ENCODE peak calls at places on chromosome 1, in six cellular contexts. I is heart right ventricle, F is AG09319, K is type B pancreatic cell, E is testis, C is progenitor cell of endocrine pancreas. Z is an unnamed sample.
A peak's percentile ranks its signal among the peaks of the same experiment; 100 is the strongest.

GRCh38 chr1:20721117-20722061 is 3.6 kb upstream of the KIF17 start:
- DNase-seq in E (no peak), C (no peak), K (no peak), F (no peak), I (no peak), Z (no peak)

GRCh38 chr1:168333562-168334256 is 53.0 kb downstream of the TBX19 start:
- DNase-seq in F (no peak), C (no peak), K (no peak), E (no peak), I (no peak), Z (no peak)

GRCh38 chr1:91697322-91698260 is 188.4 kb downstream of the TGFBR3 start:
- DNase-seq in K (no peak), C (no peak), F (no peak), E (no peak), I (no peak), Z (peak; percentile 21)

GRCh38 chr1:209409786-209410185 is 173.7 kb upstream of the CAMK1G start:
- DNase-seq in F (no peak), I (no peak), C (no peak), E (no peak), K (no peak), Z (no peak)

GRCh38 chr1:201119826-201120225 is 7.2 kb downstream of the ASCL5 start:
- DNase-seq in K (no peak), C (no peak), E (no peak), F (no peak), I (peak; percentile 19), Z (no peak)

GRCh38 chr1:14650951-14651350 is 52.5 kb downstream of the KAZN start:
- DNase-seq in I (no peak), K (no peak), C (no peak), F (no peak), E (no peak), Z (no peak)

GRCh38 chr1:8182034-8182761 is 135.7 kb upstream of the SLC45A1 start:
- DNase-seq in K (no peak), C (no peak), E (no peak), F (no peak), I (no peak), Z (no peak)

GRCh38 chr1:240831922-240832321 is 220.0 kb upstream of the GREM2 start:
- DNase-seq in F (no peak), K (no peak), E (no peak), I (no peak), C (no peak), Z (no peak)

GRCh38 chr1:36304970-36305914 is 926 bp upstream of the SH3D21 start:
- DNase-seq in F (no peak), I (no peak), K (no peak), E (peak; percentile 12), C (no peak), Z (no peak)

GRCh38 chr1:18710002-18710401 is 79.4 kb downstream of the PAX7 start:
- DNase-seq in C (no peak), E (no peak), K (no peak), F (no peak), I (no peak), Z (no peak)

GRCh38 chr1:20058531-20058930 is 11.5 kb upstream of the PLA2G5 start:
- DNase-seq in E (no peak), K (no peak), I (no peak), C (no peak), F (no peak), Z (peak; percentile 11)

GRCh38 chr1:219963432-219963831 is 35.1 kb upstream of the SLC30A10 start:
- DNase-seq in F (no peak), E (no peak), I (no peak), C (no peak), K (no peak), Z (no peak)
- TF ChIP-seq CTCF in F (no peak), E (no peak), I (no peak), C (no peak), K (no peak), Z (no peak)

DNA sequence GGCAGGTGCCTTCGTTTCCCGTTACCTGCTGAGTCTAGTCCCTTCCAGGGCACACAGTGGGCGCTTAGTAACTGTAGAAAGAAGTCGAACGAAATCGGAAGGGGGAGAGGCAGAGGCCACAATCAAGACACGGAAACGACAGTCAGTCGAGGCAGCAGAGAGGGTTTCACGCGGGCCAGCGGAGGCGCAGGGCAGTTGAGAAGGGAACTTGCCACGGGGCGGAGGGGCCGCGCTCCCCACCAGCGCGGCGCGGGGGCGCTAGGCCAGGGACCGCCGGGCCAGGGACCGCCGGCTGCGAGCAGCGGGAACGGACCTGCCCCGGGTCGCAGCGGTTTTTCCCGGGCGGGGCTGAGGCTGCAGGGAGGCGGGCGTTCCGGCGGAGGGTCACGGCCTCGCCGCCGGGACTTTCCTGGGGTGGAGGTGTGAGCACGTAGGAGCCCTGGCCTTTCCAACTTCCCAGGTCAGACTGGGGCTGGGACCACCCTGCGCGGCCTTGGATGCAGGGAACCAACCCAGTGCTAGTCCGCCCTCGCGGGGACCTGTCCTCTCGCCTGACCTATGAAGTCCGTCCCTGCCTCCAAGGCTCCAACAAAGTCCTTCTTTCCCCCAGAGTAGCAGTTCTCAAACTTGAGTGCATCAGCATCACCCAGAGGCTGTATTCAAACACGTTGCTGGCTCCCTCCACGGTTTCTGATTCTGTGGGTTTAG is 150.1 kb upstream of the FGGY start:
- DNase-seq in I (peak; percentile 61), K (no peak), E (peak; percentile 56), F (no peak), C (peak; percentile 25), Z (peak; percentile 13)
- TF ChIP-seq CTCF in I (peak; percentile 29), K (peak; percentile 51), E (no peak), F (peak; percentile 21), C (peak; percentile 56), Z (peak; percentile 23)

DNA sequence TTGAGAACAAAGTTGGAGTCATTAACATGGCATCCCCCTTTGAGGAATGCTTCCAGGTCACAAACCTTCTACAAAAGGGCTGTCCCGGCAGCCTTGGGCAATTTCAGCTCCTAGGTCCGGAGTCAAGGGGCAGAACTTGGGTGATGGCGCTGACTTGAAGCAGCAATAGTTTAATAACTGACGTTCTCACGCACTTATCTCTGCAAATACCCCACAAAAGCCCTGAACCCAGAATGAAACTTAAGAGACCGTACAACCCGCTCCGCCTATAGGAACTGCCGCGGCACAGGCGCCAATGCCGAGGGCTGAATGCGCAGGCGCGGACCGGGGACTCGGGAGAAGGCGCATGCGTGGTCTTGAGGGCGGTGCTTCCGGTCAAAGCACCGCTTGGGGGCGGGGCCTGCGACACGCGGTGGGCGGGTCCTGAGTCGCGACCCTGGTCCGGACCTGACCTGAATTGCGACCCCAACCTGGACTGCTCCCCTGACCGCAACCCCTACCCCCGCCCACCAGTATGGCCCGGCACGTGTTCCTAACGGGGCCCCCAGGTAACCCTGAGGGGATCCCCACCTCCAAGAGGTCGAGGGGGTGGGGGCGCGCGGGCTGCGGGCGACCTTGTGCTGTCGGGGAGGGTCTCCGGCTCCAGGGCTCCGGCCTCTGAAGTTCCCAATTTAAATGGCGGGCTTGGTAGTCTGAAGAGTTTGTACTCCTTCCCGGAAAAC is at the start of gene NTPCR:
- DNase-seq in F (peak; percentile 75), I (peak; percentile 94), K (peak; percentile 99), C (peak; percentile 98), E (peak; percentile 93), Z (peak; percentile 96)
- TF ChIP-seq CTCF in F (peak; percentile 16), I (peak; percentile 27), K (peak; percentile 15), C (no peak), E (no peak), Z (no peak)

DNA sequence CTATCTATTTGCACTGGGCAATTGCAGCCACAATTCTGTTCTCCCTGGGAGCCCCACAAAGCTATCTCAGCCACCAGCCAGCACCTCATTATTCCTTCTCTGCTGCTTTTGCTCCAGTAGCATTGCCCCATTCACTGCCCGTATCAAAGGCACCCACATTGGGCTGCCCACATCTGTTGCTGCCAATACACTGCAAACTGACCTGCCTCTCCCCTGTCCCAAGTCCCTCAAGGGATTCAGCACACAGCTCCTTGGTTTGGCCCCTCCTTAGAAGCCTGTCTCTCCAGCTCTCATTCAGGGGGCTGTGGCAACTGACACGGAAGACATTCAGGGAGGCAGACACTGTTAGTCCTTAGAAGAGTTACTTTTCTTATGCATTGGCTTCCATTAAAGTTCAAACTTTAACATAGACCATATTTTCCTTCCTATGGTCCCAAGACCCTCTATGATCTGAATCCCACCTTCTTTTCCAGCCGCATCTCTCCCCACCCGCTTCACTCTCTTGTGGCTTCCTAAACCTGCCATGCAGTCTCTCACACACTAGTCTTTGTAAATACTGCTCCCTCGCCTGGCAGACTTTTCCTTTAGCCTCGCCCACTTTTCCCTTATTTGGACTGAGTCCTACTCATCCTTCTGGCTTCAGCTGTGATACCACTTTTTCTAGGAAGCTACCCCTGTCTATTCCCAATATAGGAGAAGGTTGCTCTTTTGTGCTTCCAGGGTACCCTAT is 19.3 kb upstream of the KLHDC8A start:
- DNase-seq in K (peak; percentile 58), I (no peak), F (no peak), C (no peak), E (peak; percentile 84), Z (no peak)
- TF ChIP-seq CTCF in K (no peak), I (no peak), F (no peak), C (no peak), E (no peak), Z (no peak)

GRCh38 chr1:215682232-215682631 is 115.1 kb downstream of the KCTD3 start:
- DNase-seq in E (no peak), K (no peak), C (no peak), F (no peak), I (no peak), Z (no peak)
- TF ChIP-seq CTCF in E (no peak), K (peak; percentile 45), C (peak; percentile 48), F (peak; percentile 31), I (no peak), Z (no peak)